ENCODE peak calls at places on chromosomes 2 and 18, in eight cellular contexts. One of them, this sample, is unnamed.

GRCh38 chr2:239302808-239303557 is 97.8 kb downstream of the HDAC4 start:
- DNase-seq in fibroblast of the aortic adventitia: no peak
- DNase-seq in choroid plexus epithelial cell: no peak
- DNase-seq in right lobe of liver: peak
- DNase-seq in left lung: no peak
- DNase-seq in coronary artery: peak
- DNase-seq in foreskin fibroblast: no peak
- DNase-seq in OCI-LY7: no peak
- DNase-seq in this sample: peak

GRCh38 chr2:177147093-177147694 is 65.4 kb upstream of the HNRNPA3 start:
- DNase-seq in left lung: no peak
- DNase-seq in choroid plexus epithelial cell: peak
- DNase-seq in right lobe of liver: no peak
- DNase-seq in coronary artery: no peak
- DNase-seq in OCI-LY7: peak
- DNase-seq in foreskin fibroblast: no peak
- DNase-seq in fibroblast of the aortic adventitia: peak
- DNase-seq in this sample: peak

GRCh38 chr2:239756392-239757153 is 268.6 kb downstream of the NDUFA10 start:
- DNase-seq in right lobe of liver: no peak
- DNase-seq in left lung: no peak
- DNase-seq in fibroblast of the aortic adventitia: no peak
- DNase-seq in OCI-LY7: no peak
- DNase-seq in choroid plexus epithelial cell: peak
- DNase-seq in coronary artery: no peak
- DNase-seq in foreskin fibroblast: no peak
- DNase-seq in this sample: no peak

GRCh38 chr18:62867521-62867920 is 152.2 kb downstream of the PHLPP1 start:
- DNase-seq in coronary artery: no peak
- DNase-seq in right lobe of liver: no peak
- DNase-seq in foreskin fibroblast: no peak
- DNase-seq in fibroblast of the aortic adventitia: no peak
- DNase-seq in left lung: no peak
- DNase-seq in choroid plexus epithelial cell: peak
- DNase-seq in OCI-LY7: no peak
- DNase-seq in this sample: no peak

GRCh38 chr2:64770781-64771334 is 117.1 kb upstream of the SERTAD2 start:
- DNase-seq in left lung: no peak
- DNase-seq in OCI-LY7: no peak
- DNase-seq in foreskin fibroblast: peak
- DNase-seq in right lobe of liver: peak
- DNase-seq in coronary artery: no peak
- DNase-seq in fibroblast of the aortic adventitia: peak
- DNase-seq in choroid plexus epithelial cell: peak
- DNase-seq in this sample: no peak

GRCh38 chr2:237631801-237632585 is 4.6 kb downstream of the LRRFIP1 start:
- DNase-seq in right lobe of liver: no peak
- DNase-seq in OCI-LY7: no peak
- DNase-seq in fibroblast of the aortic adventitia: no peak
- DNase-seq in left lung: no peak
- DNase-seq in coronary artery: no peak
- DNase-seq in choroid plexus epithelial cell: no peak
- DNase-seq in foreskin fibroblast: no peak
- DNase-seq in this sample: no peak

GRCh38 chr2:160602073-160602472 is 108.5 kb upstream of the RBMS1 start:
- DNase-seq in foreskin fibroblast: no peak
- DNase-seq in right lobe of liver: no peak
- DNase-seq in OCI-LY7: no peak
- DNase-seq in fibroblast of the aortic adventitia: no peak
- DNase-seq in left lung: no peak
- DNase-seq in choroid plexus epithelial cell: no peak
- DNase-seq in coronary artery: no peak
- DNase-seq in this sample: no peak

GRCh38 chr2:102206666-102207341 is 20.0 kb downstream of the IL1RL2 start:
- DNase-seq in choroid plexus epithelial cell: no peak
- DNase-seq in fibroblast of the aortic adventitia: no peak
- DNase-seq in foreskin fibroblast: no peak
- DNase-seq in OCI-LY7: no peak
- DNase-seq in left lung: peak
- DNase-seq in coronary artery: no peak
- DNase-seq in right lobe of liver: peak
- DNase-seq in this sample: no peak

GRCh38 chr2:241296767-241297166 is 18.7 kb downstream of the HDLBP start:
- DNase-seq in left lung: no peak
- DNase-seq in fibroblast of the aortic adventitia: no peak
- DNase-seq in coronary artery: no peak
- DNase-seq in right lobe of liver: no peak
- DNase-seq in choroid plexus epithelial cell: no peak
- DNase-seq in foreskin fibroblast: no peak
- DNase-seq in OCI-LY7: no peak
- DNase-seq in this sample: no peak

GRCh38 chr2:15938803-15939555 is 1.4 kb upstream of the MYCN start:
- DNase-seq in left lung: no peak
- DNase-seq in choroid plexus epithelial cell: no peak
- DNase-seq in right lobe of liver: no peak
- DNase-seq in coronary artery: no peak
- DNase-seq in fibroblast of the aortic adventitia: no peak
- DNase-seq in foreskin fibroblast: no peak
- DNase-seq in OCI-LY7: no peak
- DNase-seq in this sample: no peak

GRCh38 chr18:45785015-45785597 is 40.4 kb upstream of the SIGLEC15 start:
- DNase-seq in left lung: peak
- DNase-seq in choroid plexus epithelial cell: peak
- DNase-seq in coronary artery: peak
- DNase-seq in OCI-LY7: no peak
- DNase-seq in fibroblast of the aortic adventitia: peak
- DNase-seq in right lobe of liver: peak
- DNase-seq in foreskin fibroblast: no peak
- DNase-seq in this sample: no peak

GRCh38 chr18:31209041-31209440 is 46.4 kb upstream of the DSC1 start:
- DNase-seq in coronary artery: no peak
- DNase-seq in left lung: no peak
- DNase-seq in OCI-LY7: no peak
- DNase-seq in right lobe of liver: no peak
- DNase-seq in choroid plexus epithelial cell: no peak
- DNase-seq in foreskin fibroblast: no peak
- DNase-seq in fibroblast of the aortic adventitia: no peak
- DNase-seq in this sample: no peak

GRCh38 chr2:98771771-98772521 is 41.0 kb upstream of the MGAT4A start:
- DNase-seq in coronary artery: no peak
- DNase-seq in foreskin fibroblast: no peak
- DNase-seq in OCI-LY7: peak
- DNase-seq in left lung: no peak
- DNase-seq in right lobe of liver: no peak
- DNase-seq in fibroblast of the aortic adventitia: peak
- DNase-seq in choroid plexus epithelial cell: peak
- DNase-seq in this sample: peak

GRCh38 chr2:132670104-132670960 is at the start of gene LYPD1:
- DNase-seq in right lobe of liver: peak
- DNase-seq in fibroblast of the aortic adventitia: peak
- DNase-seq in foreskin fibroblast: no peak
- DNase-seq in OCI-LY7: no peak
- DNase-seq in choroid plexus epithelial cell: peak
- DNase-seq in coronary artery: no peak
- DNase-seq in left lung: peak
- DNase-seq in this sample: peak

GRCh38 chr18:22169889-22170420 is 566 bp downstream of the GATA6 start:
- DNase-seq in left lung: peak
- DNase-seq in right lobe of liver: no peak
- DNase-seq in OCI-LY7: no peak
- DNase-seq in fibroblast of the aortic adventitia: peak
- DNase-seq in foreskin fibroblast: no peak
- DNase-seq in coronary artery: no peak
- DNase-seq in choroid plexus epithelial cell: no peak
- DNase-seq in this sample: no peak
- H3K4me3 ChIP-seq in left lung: peak
- H3K4me3 ChIP-seq in right lobe of liver: peak
- H3K4me3 ChIP-seq in OCI-LY7: no peak
- H3K4me3 ChIP-seq in fibroblast of the aortic adventitia: peak
- H3K4me3 ChIP-seq in foreskin fibroblast: peak
- H3K4me3 ChIP-seq in coronary artery: peak
- H3K4me3 ChIP-seq in choroid plexus epithelial cell: peak
- H3K4me3 ChIP-seq in this sample: peak

GRCh38 chr2:31539505-31539904 is 41.2 kb downstream of the SRD5A2 start:
- DNase-seq in foreskin fibroblast: no peak
- DNase-seq in choroid plexus epithelial cell: no peak
- DNase-seq in fibroblast of the aortic adventitia: no peak
- DNase-seq in coronary artery: no peak
- DNase-seq in left lung: no peak
- DNase-seq in right lobe of liver: no peak
- DNase-seq in OCI-LY7: no peak
- DNase-seq in this sample: no peak
- TF ChIP-seq CTCF in foreskin fibroblast: no peak
- TF ChIP-seq CTCF in choroid plexus epithelial cell: no peak
- TF ChIP-seq CTCF in fibroblast of the aortic adventitia: no peak
- TF ChIP-seq CTCF in coronary artery: no peak
- TF ChIP-seq CTCF in left lung: no peak
- TF ChIP-seq CTCF in right lobe of liver: no peak
- TF ChIP-seq CTCF in OCI-LY7: no peak
- TF ChIP-seq CTCF in this sample: no peak

GRCh38 chr2:37085731-37086147 is 1.4 kb downstream of the GPATCH11 start:
- DNase-seq in right lobe of liver: no peak
- DNase-seq in left lung: no peak
- DNase-seq in OCI-LY7: no peak
- DNase-seq in choroid plexus epithelial cell: peak
- DNase-seq in fibroblast of the aortic adventitia: peak
- DNase-seq in coronary artery: no peak
- DNase-seq in foreskin fibroblast: peak
- DNase-seq in this sample: no peak

GRCh38 chr2:37080674-37081073 is 3.5 kb downstream of the HEATR5B start:
- DNase-seq in fibroblast of the aortic adventitia: no peak
- DNase-seq in foreskin fibroblast: no peak
- DNase-seq in left lung: no peak
- DNase-seq in coronary artery: no peak
- DNase-seq in choroid plexus epithelial cell: no peak
- DNase-seq in right lobe of liver: no peak
- DNase-seq in OCI-LY7: peak
- DNase-seq in this sample: no peak

GRCh38 chr2:37084797-37085196 is 479 bp downstream of the GPATCH11 start:
- DNase-seq in fibroblast of the aortic adventitia: no peak
- DNase-seq in foreskin fibroblast: no peak
- DNase-seq in coronary artery: no peak
- DNase-seq in left lung: no peak
- DNase-seq in choroid plexus epithelial cell: no peak
- DNase-seq in OCI-LY7: no peak
- DNase-seq in right lobe of liver: no peak
- DNase-seq in this sample: no peak

GRCh38 chr2:37083873-37084792 is at the start of the genes GPATCH11 and HEATR5B:
- DNase-seq in foreskin fibroblast: peak
- DNase-seq in fibroblast of the aortic adventitia: peak
- DNase-seq in coronary artery: peak
- DNase-seq in choroid plexus epithelial cell: peak
- DNase-seq in right lobe of liver: peak
- DNase-seq in OCI-LY7: peak
- DNase-seq in left lung: peak
- DNase-seq in this sample: peak

GRCh38 chr2:37080231-37080630 is 3.9 kb downstream of the HEATR5B start:
- DNase-seq in left lung: no peak
- DNase-seq in fibroblast of the aortic adventitia: no peak
- DNase-seq in coronary artery: no peak
- DNase-seq in OCI-LY7: no peak
- DNase-seq in foreskin fibroblast: no peak
- DNase-seq in right lobe of liver: no peak
- DNase-seq in choroid plexus epithelial cell: no peak
- DNase-seq in this sample: no peak
- H3K4me3 ChIP-seq in left lung: no peak
- H3K4me3 ChIP-seq in fibroblast of the aortic adventitia: no peak
- H3K4me3 ChIP-seq in coronary artery: no peak
- H3K4me3 ChIP-seq in OCI-LY7: peak
- H3K4me3 ChIP-seq in foreskin fibroblast: no peak
- H3K4me3 ChIP-seq in right lobe of liver: no peak
- H3K4me3 ChIP-seq in choroid plexus epithelial cell: no peak
- H3K4me3 ChIP-seq in this sample: no peak

DNA sequence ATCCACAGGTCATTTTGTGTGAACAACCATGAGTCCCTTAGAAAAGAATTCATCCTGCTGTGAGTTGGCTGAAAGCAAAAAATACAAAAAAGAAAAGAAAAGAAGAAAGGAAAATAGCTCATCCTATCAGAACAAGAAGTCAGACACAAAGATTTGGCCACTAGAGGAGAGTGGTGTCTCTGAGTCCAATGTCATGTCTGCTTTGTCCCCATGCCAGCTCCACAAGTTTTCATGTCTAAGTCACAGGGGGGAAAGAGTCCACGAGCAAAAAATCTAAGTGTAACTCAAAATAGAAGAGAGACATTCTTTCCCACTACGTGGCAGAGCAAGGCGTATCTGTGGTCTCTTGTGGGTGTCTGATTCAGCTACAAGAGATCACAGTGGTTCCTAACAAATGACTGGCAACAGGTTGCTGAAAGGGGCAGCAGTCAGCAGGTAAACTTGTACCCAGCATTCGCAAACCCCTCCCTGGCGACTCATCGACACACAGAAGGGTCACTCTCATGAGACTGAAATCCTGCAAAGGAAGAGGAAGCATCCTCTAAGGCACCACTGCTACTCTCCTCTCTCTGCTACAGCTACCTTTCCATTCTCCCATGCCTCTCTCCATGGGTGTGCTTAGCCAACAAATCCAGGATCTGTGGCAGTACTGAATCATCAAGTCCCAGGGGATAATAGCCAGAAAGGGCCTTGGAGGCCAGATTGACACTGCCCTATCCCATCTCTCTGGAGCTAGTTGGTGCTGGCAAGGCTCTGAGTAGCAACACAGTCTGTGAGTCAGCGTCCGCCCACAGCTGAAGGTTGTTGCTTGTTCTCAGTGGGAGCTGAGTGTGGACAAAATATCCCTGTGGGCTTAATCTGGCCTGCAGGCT is 123.0 kb upstream of the SLC39A10 start:
- DNase-seq in choroid plexus epithelial cell: peak
- DNase-seq in left lung: peak
- DNase-seq in coronary artery: peak
- DNase-seq in foreskin fibroblast: peak
- DNase-seq in fibroblast of the aortic adventitia: peak
- DNase-seq in right lobe of liver: peak
- DNase-seq in OCI-LY7: peak
- DNase-seq in this sample: no peak
- TF ChIP-seq CTCF in choroid plexus epithelial cell: peak
- TF ChIP-seq CTCF in left lung: no peak
- TF ChIP-seq CTCF in coronary artery: no peak
- TF ChIP-seq CTCF in foreskin fibroblast: peak
- TF ChIP-seq CTCF in fibroblast of the aortic adventitia: no peak
- TF ChIP-seq CTCF in right lobe of liver: no peak
- TF ChIP-seq CTCF in OCI-LY7: peak
- TF ChIP-seq CTCF in this sample: peak

This sample was measured in GM06990.